ENCODE peak calls at places on chromosomes 4 and X, in eight cellular contexts. Y is GM18507; Q is fibroblast of lung; H is NCI-H2171 treated with DMSO at 0.1 percent for 48 hours; T is activated effector memory CD4-positive, alpha-beta T cell treated with Interleukin-2 at 50 U/mL for 16 hours; Z is fibroblast of the conjunctiva; A is fibroblast of villous mesenchyme; U is ACHN. K is an unnamed sample.

GRCh38 chr4:34644716-34645115 is 1599.6 kb downstream of the ARAP2 start:
- DNase-seq in Y (no peak), Q (peak), H (no peak), T (no peak), Z (no peak), A (no peak), U (no peak), K (no peak)

GRCh38 chrX:72045552-72046277 is 86.0 kb downstream of the RTL5 start:
- DNase-seq in Y (no peak), Q (no peak), H (peak), T (no peak), Z (no peak), A (no peak), U (no peak), K (no peak)

GRCh38 chr4:15702941-15703403 is at the start of gene BST1:
- DNase-seq in Y (peak), Q (peak), H (no peak), T (peak), Z (no peak), A (peak), U (no peak), K (peak)

GRCh38 chrX:10904220-10904619 is 206.9 kb upstream of the HCCS start:
- DNase-seq in Y (no peak), Q (peak), H (no peak), T (no peak), Z (no peak), A (no peak), U (no peak), K (no peak)

GRCh38 chr4:126267689-126268088 is 952.9 kb downstream of the FAT4 start:
- DNase-seq in Y (no peak), Q (peak), H (no peak), T (no peak), Z (peak), A (peak), U (no peak), K (no peak)

GRCh38 chr4:176549161-176549865 is 229.5 kb downstream of the SPCS3 start:
- DNase-seq in Y (no peak), Q (peak), H (no peak), T (no peak), Z (no peak), A (no peak), U (no peak), K (no peak)

GRCh38 chr4:174317531-174317930 is 33.8 kb downstream of the CEP44 start:
- DNase-seq in Y (no peak), Q (peak), H (peak), T (no peak), Z (no peak), A (no peak), U (no peak), K (no peak)

GRCh38 chrX:129953334-129953648 is 29.1 kb upstream of the BCORL1 start:
- DNase-seq in Y (no peak), Q (no peak), H (no peak), T (no peak), Z (no peak), A (no peak), U (no peak), K (no peak)

GRCh38 chrX:70554081-70554480 is 109.4 kb downstream of the DLG3 start:
- DNase-seq in Y (no peak), Q (peak), H (no peak), T (no peak), Z (peak), A (peak), U (peak), K (no peak)

GRCh38 chrX:17547658-17548057 is 172.7 kb downstream of the NHS start:
- DNase-seq in Y (no peak), Q (peak), H (no peak), T (no peak), Z (peak), A (peak), U (peak), K (no peak)

GRCh38 chr4:87545052-87545451 is 15.9 kb upstream of the SPARCL1 start:
- DNase-seq in Y (no peak), Q (no peak), H (no peak), T (no peak), Z (no peak), A (no peak), U (no peak), K (no peak)

GRCh38 chrX:110401142-110401541 is 42.5 kb downstream of the RTL9 start:
- DNase-seq in Y (no peak), Q (no peak), H (no peak), T (no peak), Z (no peak), A (no peak), U (no peak), K (no peak)

K was measured in CD8-positive, alpha-beta T cell.